ENCODE peak calls at places on chromosomes 11 and 22, in five cellular contexts. K is fibroblast of lung, Y is coronary artery, T is body of pancreas, H is epithelial cell of esophagus. F is an unnamed sample.

GRCh38 chr22:32589007-32589406 is 114.4 kb downstream of the FBXO7 start:
- DNase-seq in T (no peak), K (no peak), H (no peak), Y (no peak), F (no peak)

GRCh38 chr11:66264893-66265292 is 3.5 kb upstream of the RAB1B start:
- DNase-seq in K (no peak), T (no peak), H (peak), Y (no peak), F (no peak)

GRCh38 chr11:88421530-88421929 is 84.0 kb upstream of the CTSC start:
- DNase-seq in T (no peak), Y (no peak), H (peak), K (peak), F (no peak)

GRCh38 chr22:36279219-36279666 is 26.3 kb downstream of the APOL1 start:
- DNase-seq in H (no peak), K (no peak), Y (no peak), T (no peak), F (no peak)

GRCh38 chr11:100980156-100980555 is 149.5 kb downstream of the PGR start:
- DNase-seq in H (peak), T (no peak), Y (no peak), K (no peak), F (no peak)

GRCh38 chr11:12174145-12175143 is 64.1 kb downstream of the MICAL2 start:
- DNase-seq in H (peak), K (peak), T (no peak), Y (peak), F (no peak)

GRCh38 chr11:130001491-130002351 is 914 bp downstream of the PRDM10 start:
- DNase-seq in K (peak), T (no peak), Y (peak), H (peak), F (no peak)

GRCh38 chr22:28373841-28374240 is 305.8 kb downstream of the TTC28 start:
- DNase-seq in H (no peak), T (no peak), Y (no peak), K (peak), F (no peak)

GRCh38 chr11:18705651-18706281 is 7.2 kb downstream of the TMEM86A start:
- DNase-seq in K (no peak), Y (no peak), H (no peak), T (peak), F (no peak)

GRCh38 chr11:124896821-124897391 is 759 bp downstream of the ROBO4 start:
- DNase-seq in Y (peak), H (no peak), K (no peak), T (no peak), F (no peak)

GRCh38 chr11:133896642-133897330 is 51.5 kb upstream of the SPATA19 start:
- DNase-seq in K (no peak), H (no peak), T (no peak), Y (peak), F (no peak)

GRCh38 chr11:102794382-102794781 is 3.6 kb downstream of the MMP1 start:
- DNase-seq in T (no peak), Y (no peak), K (peak), H (peak), F (no peak)

GRCh38 chr11:2102132-2102882 is 36.9 kb downstream of the IGF2 start:
- DNase-seq in K (no peak), Y (no peak), T (no peak), H (no peak), F (no peak)

GRCh38 chr11:26465270-26465669 is 106.8 kb downstream of the MUC15 start:
- DNase-seq in Y (no peak), T (no peak), H (no peak), K (no peak), F (no peak)

GRCh38 chr22:23834830-23835772 is 3.7 kb downstream of the DERL3 start:
- DNase-seq in K (no peak), H (no peak), T (peak), Y (peak), F (no peak)

GRCh38 chr11:111606986-111607385 is 4.7 kb downstream of the SIK2 start:
- DNase-seq in T (no peak), H (no peak), Y (no peak), K (peak), F (no peak)

GRCh38 chr22:30217698-30218565 is 28.6 kb downstream of the LIF start:
- DNase-seq in H (no peak), Y (no peak), T (no peak), K (no peak), F (no peak)

GRCh38 chr11:65060913-65061408 is 2.6 kb upstream of the NAALADL1 start:
- DNase-seq in H (peak), Y (no peak), K (peak), T (no peak), F (no peak)

GRCh38 chr11:1567721-1568100 is 4.4 kb downstream of the DUSP8 start:
- DNase-seq in K (no peak), T (no peak), Y (no peak), H (no peak), F (no peak)

GRCh38 chr11:420054-420910 is 5.5 kb upstream of the SIGIRR start:
- DNase-seq in K (no peak), T (peak), H (no peak), Y (no peak), F (no peak)

GRCh38 chr22:32590556-32590955 is 115.9 kb downstream of the FBXO7 start:
- DNase-seq in K (peak), H (peak), T (no peak), Y (no peak), F (no peak)

GRCh38 chr11:69799582-69799981 is 19.6 kb downstream of the FGF3 start:
- DNase-seq in T (no peak), H (peak), Y (no peak), K (peak), F (no peak)

GRCh38 chr22:24807284-24807950 is 1.4 kb downstream of the SGSM1 start:
- DNase-seq in H (peak), T (peak), Y (peak), K (peak), F (no peak)

GRCh38 chr11:112238041-112238440 is 11.8 kb downstream of the PTS start:
- DNase-seq in Y (no peak), K (peak), H (no peak), T (no peak), F (no peak)

GRCh38 chr11:93051181-93051580 is 81.7 kb downstream of the MTNR1B start:
- DNase-seq in H (peak), Y (no peak), T (no peak), K (peak), F (no peak)

GRCh38 chr22:35842954-35843353 is 125.3 kb downstream of the APOL5 start:
- DNase-seq in K (peak), H (peak), T (peak), Y (no peak), F (no peak)

GRCh38 chr11:25855916-25856315 is 476.0 kb upstream of the ANO3 start:
- DNase-seq in T (no peak), Y (no peak), H (no peak), K (no peak), F (no peak)

GRCh38 chr22:46453006-46453828 is 84.2 kb downstream of the CELSR1 start:
- DNase-seq in Y (no peak), K (no peak), H (peak), T (peak), F (no peak)

GRCh38 chr11:12526789-12527188 is 147.4 kb upstream of the TEAD1 start:
- DNase-seq in K (peak), T (no peak), H (peak), Y (no peak), F (no peak)

GRCh38 chr11:73271936-73272679 is at the start of gene P2RY6:
- DNase-seq in K (peak), H (peak), T (no peak), Y (peak), F (no peak)

GRCh38 chr22:25970348-25970995 is 198.8 kb upstream of the SEZ6L start:
- DNase-seq in K (no peak), H (no peak), T (no peak), Y (no peak), F (no peak)

GRCh38 chr11:66142370-66143263 is 72.5 kb downstream of the PACS1 start:
- DNase-seq in K (peak), H (peak), T (no peak), Y (no peak), F (no peak)

GRCh38 chr22:43884600-43885318 is 7.1 kb downstream of the PNPLA5 start:
- DNase-seq in H (peak), Y (no peak), T (peak), K (peak), F (no peak)

GRCh38 chr11:68215087-68215445 is 2.0 kb upstream of the KMT5B start:
- DNase-seq in T (no peak), K (no peak), Y (no peak), H (no peak), F (no peak)

GRCh38 chr11:45161252-45162063 is 15.0 kb downstream of the PRDM11 start:
- DNase-seq in Y (no peak), H (no peak), T (peak), K (no peak), F (no peak)

GRCh38 chr11:111918390-111919256 is at the start of gene C11orf52:
- DNase-seq in H (peak), T (peak), Y (no peak), K (peak), F (no peak)

GRCh38 chr22:17411213-17411612 is 42.0 kb downstream of the CECR2 start:
- DNase-seq in Y (no peak), K (peak), H (no peak), T (no peak), F (no peak)
- H3K4me3 ChIP-seq in Y (no peak), K (no peak), H (no peak), T (no peak), F (no peak)

DNA sequence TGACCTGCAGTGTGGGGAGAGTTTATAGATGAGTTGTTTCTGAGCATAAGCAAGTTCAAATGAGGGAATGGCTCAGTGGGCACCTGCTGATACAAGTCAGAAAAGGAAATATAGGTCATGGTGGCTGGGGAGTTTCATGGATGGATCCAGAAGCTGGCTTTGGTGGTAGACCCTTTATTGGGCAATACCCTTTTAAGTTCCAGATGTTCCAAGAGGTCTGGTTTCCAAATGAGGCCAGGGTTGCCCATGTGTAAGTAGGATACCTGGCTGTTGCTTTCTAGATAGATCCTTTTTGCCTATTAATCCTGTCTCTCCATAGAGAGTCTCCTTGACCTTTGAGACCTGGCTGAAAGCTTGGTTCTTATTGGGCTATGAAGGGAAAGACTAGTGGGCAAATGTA is 2.2 kb downstream of the STIM1 start:
- DNase-seq in K (no peak), Y (no peak), T (no peak), H (no peak), F (no peak)
- H3K4me3 ChIP-seq in K (no peak), Y (peak), T (no peak), H (peak), F (no peak)

DNA sequence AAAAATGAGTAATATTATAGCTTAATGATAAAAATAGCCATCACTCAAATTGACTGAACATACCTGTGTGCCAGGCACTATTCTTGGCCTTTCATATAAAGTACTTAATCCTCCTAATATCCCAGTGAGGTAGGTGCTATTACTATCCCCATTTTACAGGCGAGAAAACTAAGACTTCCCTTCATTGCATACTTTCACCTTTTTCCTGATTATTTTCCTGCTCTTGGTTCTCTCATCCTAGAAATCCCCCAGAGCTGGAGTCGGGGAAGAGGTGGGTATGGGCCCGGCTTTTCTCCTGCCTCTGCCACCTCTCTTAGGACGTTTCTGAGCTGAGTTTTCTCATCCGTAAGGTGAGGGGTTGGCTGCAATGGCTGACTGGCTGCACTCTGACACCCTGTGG is 2.2 kb downstream of the NPTXR start:
- DNase-seq in T (no peak), K (no peak), Y (no peak), H (no peak), F (no peak)
- H3K4me3 ChIP-seq in T (no peak), K (no peak), Y (no peak), H (no peak), F (no peak)

GRCh38 chr22:19715286-19715939 is 1.1 kb downstream of the SEPTIN5 start:
- DNase-seq in K (no peak), T (no peak), Y (no peak), H (no peak), F (no peak)
- H3K4me3 ChIP-seq in K (peak), T (no peak), Y (peak), H (peak), F (no peak)

DNA sequence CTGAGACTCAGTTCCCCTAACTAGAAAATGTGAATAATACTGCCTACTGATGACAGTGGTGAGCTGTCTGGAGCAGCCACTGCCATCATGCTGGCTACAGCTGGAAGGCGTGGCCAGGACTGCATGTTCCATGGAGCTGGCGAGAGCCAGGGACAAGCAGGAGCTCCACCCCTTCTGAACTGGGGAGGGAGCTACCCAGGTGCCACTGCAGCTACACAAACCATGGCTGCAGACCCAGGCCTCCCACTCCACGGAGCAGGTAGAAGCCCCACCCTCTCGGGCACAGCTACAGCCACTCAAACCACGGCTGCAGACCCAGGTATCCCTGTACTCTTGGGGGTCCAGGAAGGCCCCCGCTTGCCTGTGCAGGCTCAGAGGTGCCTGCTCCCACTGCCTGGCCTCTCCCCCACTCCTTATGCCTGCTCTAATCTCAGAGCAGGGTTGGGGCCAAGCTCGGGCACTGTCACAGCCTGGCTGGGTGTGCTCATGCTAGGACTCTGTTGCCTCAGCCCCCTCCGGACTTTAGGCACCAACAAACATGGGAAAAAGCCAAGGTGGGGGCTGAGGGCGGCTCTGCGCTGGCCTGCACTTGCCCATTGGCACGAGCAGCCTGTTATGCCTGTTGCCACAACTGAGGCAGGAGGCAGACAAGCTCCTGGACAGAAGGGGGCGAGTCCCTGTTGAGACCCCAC is 51.7 kb downstream of the RAB30 start:
- DNase-seq in T (peak), K (no peak), Y (no peak), H (peak), F (no peak)
- H3K4me3 ChIP-seq in T (no peak), K (no peak), Y (no peak), H (no peak), F (no peak)

DNA sequence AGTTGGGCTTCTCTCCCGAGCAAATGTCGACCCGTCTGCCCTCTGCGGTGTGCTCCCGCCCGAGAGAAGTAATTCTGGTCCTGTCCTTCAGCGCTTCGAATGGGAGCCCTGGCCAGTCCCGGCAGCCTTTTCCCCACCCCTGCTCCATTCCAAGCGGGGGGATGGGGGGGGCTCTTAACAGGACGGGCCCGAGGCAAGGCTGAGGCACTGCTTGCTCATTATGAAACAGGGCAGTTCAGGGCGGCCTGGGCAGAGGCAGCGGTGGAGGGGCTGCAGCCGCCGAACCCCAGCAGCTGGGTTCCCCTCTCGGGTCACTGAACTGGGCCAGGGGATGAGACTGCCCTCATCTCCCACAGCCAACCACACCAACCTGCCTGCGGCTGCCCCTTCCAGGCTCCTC is 9.2 kb downstream of the BACE1-AS start:
- DNase-seq in Y (no peak), K (peak), H (no peak), T (peak), F (no peak)
- H3K4me3 ChIP-seq in Y (peak), K (no peak), H (no peak), T (no peak), F (no peak)

GRCh38 chr11:20049231-20049630 is 111.0 kb downstream of the DBX1 start:
- DNase-seq in Y (no peak), K (peak), T (no peak), H (no peak), F (no peak)
- H3K4me3 ChIP-seq in Y (no peak), K (no peak), T (no peak), H (no peak), F (no peak)